ENCODE peak calls at places on chromosomes 7 and 10, in ten cellular contexts. One of them, this sample, is unnamed.

GRCh38 chr10:114404171-114405010 is at the start of gene AFAP1L2:
- DNase-seq in T-helper 1 cell: no peak
- DNase-seq in naive B cell: no peak
- DNase-seq in H1: peak
- DNase-seq in heart right ventricle: no peak
- DNase-seq in CD4-positive, alpha-beta T cell: no peak
- DNase-seq in renal cortical epithelial cell: no peak
- DNase-seq in glutamatergic neuron: peak
- DNase-seq in SW480: peak
- DNase-seq in B cell: no peak
- DNase-seq in this sample: no peak

GRCh38 chr10:114815751-114816150 is 5.8 kb upstream of the FHIP2A start:
- DNase-seq in T-helper 1 cell: no peak
- DNase-seq in naive B cell: no peak
- DNase-seq in H1: no peak
- DNase-seq in heart right ventricle: no peak
- DNase-seq in CD4-positive, alpha-beta T cell: no peak
- DNase-seq in renal cortical epithelial cell: no peak
- DNase-seq in glutamatergic neuron: no peak
- DNase-seq in SW480: no peak
- DNase-seq in B cell: no peak
- DNase-seq in this sample: no peak

GRCh38 chr7:28176174-28176573 is 4.4 kb downstream of the JAZF1 start:
- DNase-seq in T-helper 1 cell: no peak
- DNase-seq in naive B cell: no peak
- DNase-seq in H1: no peak
- DNase-seq in heart right ventricle: no peak
- DNase-seq in CD4-positive, alpha-beta T cell: no peak
- DNase-seq in renal cortical epithelial cell: peak
- DNase-seq in glutamatergic neuron: no peak
- DNase-seq in SW480: no peak
- DNase-seq in B cell: no peak
- DNase-seq in this sample: no peak

GRCh38 chr7:47544416-47544815 is 37.5 kb downstream of the TNS3 start:
- DNase-seq in T-helper 1 cell: no peak
- DNase-seq in naive B cell: no peak
- DNase-seq in H1: no peak
- DNase-seq in heart right ventricle: no peak
- DNase-seq in CD4-positive, alpha-beta T cell: no peak
- DNase-seq in renal cortical epithelial cell: no peak
- DNase-seq in glutamatergic neuron: no peak
- DNase-seq in SW480: no peak
- DNase-seq in B cell: no peak
- DNase-seq in this sample: no peak

GRCh38 chr7:49852619-49853462 is 79.4 kb downstream of the VWC2 start:
- DNase-seq in T-helper 1 cell: no peak
- DNase-seq in naive B cell: no peak
- DNase-seq in H1: peak
- DNase-seq in heart right ventricle: peak
- DNase-seq in CD4-positive, alpha-beta T cell: no peak
- DNase-seq in renal cortical epithelial cell: peak
- DNase-seq in glutamatergic neuron: peak
- DNase-seq in SW480: peak
- DNase-seq in B cell: peak
- DNase-seq in this sample: peak

GRCh38 chr7:5437987-5438386 is 14.4 kb upstream of the TNRC18 start:
- DNase-seq in T-helper 1 cell: no peak
- DNase-seq in naive B cell: no peak
- DNase-seq in H1: no peak
- DNase-seq in heart right ventricle: peak
- DNase-seq in CD4-positive, alpha-beta T cell: no peak
- DNase-seq in renal cortical epithelial cell: no peak
- DNase-seq in glutamatergic neuron: no peak
- DNase-seq in SW480: no peak
- DNase-seq in B cell: no peak
- DNase-seq in this sample: no peak

GRCh38 chr7:138892016-138892630 is 89.1 kb downstream of the KIAA1549 start:
- DNase-seq in T-helper 1 cell: no peak
- DNase-seq in naive B cell: no peak
- DNase-seq in H1: no peak
- DNase-seq in heart right ventricle: no peak
- DNase-seq in CD4-positive, alpha-beta T cell: no peak
- DNase-seq in renal cortical epithelial cell: peak
- DNase-seq in glutamatergic neuron: no peak
- DNase-seq in SW480: no peak
- DNase-seq in B cell: no peak
- DNase-seq in this sample: no peak

GRCh38 chr7:94003446-94004023 is 620 bp downstream of the BET1 start:
- DNase-seq in T-helper 1 cell: no peak
- DNase-seq in naive B cell: no peak
- DNase-seq in H1: no peak
- DNase-seq in heart right ventricle: no peak
- DNase-seq in CD4-positive, alpha-beta T cell: no peak
- DNase-seq in renal cortical epithelial cell: peak
- DNase-seq in glutamatergic neuron: no peak
- DNase-seq in SW480: peak
- DNase-seq in B cell: no peak
- DNase-seq in this sample: peak

GRCh38 chr7:43600046-43600445 is 17.1 kb downstream of the STK17A start:
- DNase-seq in T-helper 1 cell: no peak
- DNase-seq in naive B cell: no peak
- DNase-seq in H1: no peak
- DNase-seq in heart right ventricle: no peak
- DNase-seq in CD4-positive, alpha-beta T cell: no peak
- DNase-seq in renal cortical epithelial cell: no peak
- DNase-seq in glutamatergic neuron: no peak
- DNase-seq in SW480: no peak
- DNase-seq in B cell: no peak
- DNase-seq in this sample: no peak

GRCh38 chr7:101941481-101942383 is 124.3 kb downstream of the CUX1 start:
- DNase-seq in T-helper 1 cell: no peak
- DNase-seq in naive B cell: no peak
- DNase-seq in H1: no peak
- DNase-seq in heart right ventricle: peak
- DNase-seq in CD4-positive, alpha-beta T cell: no peak
- DNase-seq in renal cortical epithelial cell: peak
- DNase-seq in glutamatergic neuron: no peak
- DNase-seq in SW480: peak
- DNase-seq in B cell: no peak
- DNase-seq in this sample: no peak

GRCh38 chr7:139669106-139670061 is 108.4 kb downstream of the HIPK2 start:
- DNase-seq in T-helper 1 cell: no peak
- DNase-seq in naive B cell: no peak
- DNase-seq in H1: no peak
- DNase-seq in heart right ventricle: no peak
- DNase-seq in CD4-positive, alpha-beta T cell: no peak
- DNase-seq in renal cortical epithelial cell: peak
- DNase-seq in glutamatergic neuron: no peak
- DNase-seq in SW480: no peak
- DNase-seq in B cell: no peak
- DNase-seq in this sample: no peak

GRCh38 chr10:101060951-101061813 is 607 bp upstream of the KAZALD1 start:
- DNase-seq in T-helper 1 cell: peak
- DNase-seq in naive B cell: peak
- DNase-seq in H1: peak
- DNase-seq in heart right ventricle: peak
- DNase-seq in CD4-positive, alpha-beta T cell: no peak
- DNase-seq in renal cortical epithelial cell: peak
- DNase-seq in glutamatergic neuron: peak
- DNase-seq in SW480: peak
- DNase-seq in B cell: peak
- DNase-seq in this sample: peak

GRCh38 chr10:124146491-124146890 is 53.1 kb upstream of the CHST15 start:
- DNase-seq in T-helper 1 cell: no peak
- DNase-seq in naive B cell: no peak
- DNase-seq in H1: no peak
- DNase-seq in heart right ventricle: no peak
- DNase-seq in CD4-positive, alpha-beta T cell: no peak
- DNase-seq in renal cortical epithelial cell: no peak
- DNase-seq in glutamatergic neuron: no peak
- DNase-seq in SW480: no peak
- DNase-seq in B cell: no peak
- DNase-seq in this sample: no peak

GRCh38 chr7:126700807-126701604 is 551.7 kb downstream of the GRM8 start:
- DNase-seq in T-helper 1 cell: no peak
- DNase-seq in naive B cell: no peak
- DNase-seq in H1: no peak
- DNase-seq in heart right ventricle: no peak
- DNase-seq in CD4-positive, alpha-beta T cell: peak
- DNase-seq in renal cortical epithelial cell: peak
- DNase-seq in glutamatergic neuron: peak
- DNase-seq in SW480: peak
- DNase-seq in B cell: peak
- DNase-seq in this sample: peak

GRCh38 chr10:102151774-102152544 is at the start of gene NOLC1:
- DNase-seq in T-helper 1 cell: peak
- DNase-seq in naive B cell: peak
- DNase-seq in H1: peak
- DNase-seq in heart right ventricle: peak
- DNase-seq in CD4-positive, alpha-beta T cell: peak
- DNase-seq in renal cortical epithelial cell: peak
- DNase-seq in glutamatergic neuron: peak
- DNase-seq in SW480: peak
- DNase-seq in B cell: peak
- DNase-seq in this sample: peak

GRCh38 chr7:156475666-156476065 is 164.9 kb upstream of the RNF32 start:
- DNase-seq in T-helper 1 cell: no peak
- DNase-seq in naive B cell: no peak
- DNase-seq in H1: no peak
- DNase-seq in heart right ventricle: no peak
- DNase-seq in CD4-positive, alpha-beta T cell: no peak
- DNase-seq in renal cortical epithelial cell: peak
- DNase-seq in glutamatergic neuron: no peak
- DNase-seq in SW480: peak
- DNase-seq in B cell: no peak
- DNase-seq in this sample: no peak

GRCh38 chr7:2164646-2165045 is 68.1 kb downstream of the MAD1L1 start:
- DNase-seq in T-helper 1 cell: no peak
- DNase-seq in naive B cell: no peak
- DNase-seq in H1: no peak
- DNase-seq in heart right ventricle: no peak
- DNase-seq in CD4-positive, alpha-beta T cell: no peak
- DNase-seq in renal cortical epithelial cell: no peak
- DNase-seq in glutamatergic neuron: no peak
- DNase-seq in SW480: no peak
- DNase-seq in B cell: no peak
- DNase-seq in this sample: no peak

GRCh38 chr7:87627634-87627994 is 584 bp upstream of the RUNDC3B start:
- DNase-seq in T-helper 1 cell: peak
- DNase-seq in naive B cell: no peak
- DNase-seq in H1: peak
- DNase-seq in heart right ventricle: peak
- DNase-seq in CD4-positive, alpha-beta T cell: no peak
- DNase-seq in renal cortical epithelial cell: no peak
- DNase-seq in glutamatergic neuron: no peak
- DNase-seq in SW480: no peak
- DNase-seq in B cell: no peak
- DNase-seq in this sample: no peak

GRCh38 chr7:158950914-158951635 is 94.7 kb downstream of the DYNC2I1 start:
- DNase-seq in T-helper 1 cell: no peak
- DNase-seq in naive B cell: no peak
- DNase-seq in H1: no peak
- DNase-seq in heart right ventricle: no peak
- DNase-seq in CD4-positive, alpha-beta T cell: no peak
- DNase-seq in renal cortical epithelial cell: no peak
- DNase-seq in glutamatergic neuron: no peak
- DNase-seq in SW480: no peak
- DNase-seq in B cell: no peak
- DNase-seq in this sample: no peak

GRCh38 chr10:104155591-104155990 is 33.6 kb downstream of the SFR1 start:
- DNase-seq in T-helper 1 cell: no peak
- DNase-seq in naive B cell: no peak
- DNase-seq in H1: no peak
- DNase-seq in heart right ventricle: no peak
- DNase-seq in CD4-positive, alpha-beta T cell: no peak
- DNase-seq in renal cortical epithelial cell: no peak
- DNase-seq in glutamatergic neuron: no peak
- DNase-seq in SW480: no peak
- DNase-seq in B cell: no peak
- DNase-seq in this sample: no peak

GRCh38 chr7:157992511-157993160 is 595.0 kb downstream of the PTPRN2 start:
- DNase-seq in T-helper 1 cell: no peak
- DNase-seq in naive B cell: no peak
- DNase-seq in H1: no peak
- DNase-seq in heart right ventricle: no peak
- DNase-seq in CD4-positive, alpha-beta T cell: no peak
- DNase-seq in renal cortical epithelial cell: no peak
- DNase-seq in glutamatergic neuron: no peak
- DNase-seq in SW480: no peak
- DNase-seq in B cell: no peak
- DNase-seq in this sample: no peak

GRCh38 chr10:995559-995926 is 7.3 kb downstream of the GTPBP4 start:
- DNase-seq in T-helper 1 cell: no peak
- DNase-seq in naive B cell: no peak
- DNase-seq in H1: no peak
- DNase-seq in heart right ventricle: no peak
- DNase-seq in CD4-positive, alpha-beta T cell: no peak
- DNase-seq in renal cortical epithelial cell: no peak
- DNase-seq in glutamatergic neuron: no peak
- DNase-seq in SW480: no peak
- DNase-seq in B cell: no peak
- DNase-seq in this sample: no peak